ENCODE peak calls at places on chromosomes 13 and 19, in seven cellular contexts. J, T, B, W, F, Y and H are unnamed samples.

GRCh38 chr19:15812059-15812722 is 3.3 kb downstream of the OR10H1 start:
- DNase-seq in J (peak), T (no peak), B (no peak), W (no peak), F (peak), Y (no peak), H (no peak)

GRCh38 chr19:42170715-42171114 is 38.5 kb upstream of the POU2F2 start:
- DNase-seq in J (no peak), T (no peak), B (no peak), W (no peak), F (no peak), Y (no peak), H (no peak)

GRCh38 chr19:41940443-41941409 is 12.5 kb upstream of the ERFL start:
- DNase-seq in J (peak), T (no peak), B (no peak), W (no peak), F (no peak), Y (no peak), H (no peak)

GRCh38 chr19:8641908-8642547 is 11.6 kb downstream of the NFILZ start:
- DNase-seq in J (peak), T (peak), B (peak), W (no peak), F (no peak), Y (peak), H (peak)

GRCh38 chr19:38736413-38737280 is 7.6 kb downstream of the CAPN12 start:
- DNase-seq in J (peak), T (no peak), B (peak), W (peak), F (peak), Y (peak), H (no peak)

GRCh38 chr19:39557791-39558622 is 18.0 kb upstream of the EID2 start:
- DNase-seq in J (peak), T (no peak), B (no peak), W (no peak), F (peak), Y (no peak), H (no peak)

GRCh38 chr13:45339867-45340266 is 1.1 kb downstream of the TPT1 start:
- DNase-seq in J (no peak), T (no peak), B (no peak), W (peak), F (peak), Y (no peak), H (no peak)

GRCh38 chr19:18633321-18633720 is 3.5 kb upstream of the KLHL26 start:
- DNase-seq in J (no peak), T (peak), B (no peak), W (no peak), F (no peak), Y (no peak), H (no peak)

GRCh38 chr19:36030264-36031148 is 2.2 kb downstream of the CLIP3 start:
- DNase-seq in J (peak), T (no peak), B (peak), W (no peak), F (no peak), Y (peak), H (no peak)

GRCh38 chr13:32538234-32538620 is 368 bp downstream of the N4BP2L2 start:
- DNase-seq in J (peak), T (no peak), B (peak), W (no peak), F (no peak), Y (peak), H (no peak)

GRCh38 chr13:25253702-25254101 is 33.6 kb downstream of the MTMR6 start:
- DNase-seq in J (no peak), T (no peak), B (peak), W (no peak), F (no peak), Y (no peak), H (no peak)